ENCODE peak calls at places on chromosomes 16 and 17, in five cellular contexts. D, A, T, E and X are unnamed samples.

GRCh38 chr17:36687736-36688135 is 86.4 kb downstream of the MRM1 start:
- DNase-seq in E (no peak), D (no peak), A (no peak), T (no peak), X (peak; percentile 71)

GRCh38 chr16:85480727-85481101 is 132.4 kb upstream of the GSE1 start:
- DNase-seq in E (no peak), A (no peak), D (no peak), T (peak; percentile 46), X (no peak)

GRCh38 chr16:17269434-17269833 is 201.3 kb downstream of the XYLT1 start:
- DNase-seq in E (peak; percentile 9), A (no peak), D (no peak), T (no peak), X (no peak)

GRCh38 chr16:20901441-20902112 is 1.0 kb downstream of the LYRM1 start:
- DNase-seq in A (peak; percentile 26), E (peak; percentile 85), T (peak; percentile 91), D (peak; percentile 48), X (peak; percentile 57)

GRCh38 chr17:34820922-34821321 is 140.3 kb downstream of the CCT6B start:
- DNase-seq in E (peak; percentile 35), T (peak; percentile 67), D (peak; percentile 50), A (no peak), X (peak; percentile 45)

GRCh38 chr17:17740627-17741237 is 59.5 kb downstream of the RAI1 start:
- DNase-seq in D (no peak), E (peak; percentile 28), T (no peak), A (no peak), X (peak; percentile 71)

GRCh38 chr17:78694805-78695531 is 87.1 kb downstream of the CYTH1 start:
- DNase-seq in T (no peak), D (no peak), E (no peak), A (no peak), X (no peak)

GRCh38 chr17:75688209-75688771 is 21.2 kb downstream of the SAP30BP start:
- DNase-seq in T (peak; percentile 14), E (no peak), D (peak; percentile 48), A (no peak), X (no peak)

GRCh38 chr17:19534562-19535149 is 1.0 kb downstream of the SLC47A1 start:
- DNase-seq in D (peak; percentile 51), E (peak; percentile 54), T (no peak), A (no peak), X (no peak)

GRCh38 chr16:84884311-84885023 is 64.7 kb downstream of the CRISPLD2 start:
- DNase-seq in E (peak; percentile 11), D (no peak), T (peak; percentile 84), A (no peak), X (no peak)

GRCh38 chr17:82384730-82385429 is 13.3 kb downstream of the UTS2R start:
- DNase-seq in T (peak; percentile 30), E (peak; percentile 85), A (no peak), D (peak; percentile 9), X (peak; percentile 64)

GRCh38 chr17:64020068-64020766 is at the start of gene ICAM2:
- DNase-seq in E (peak; percentile 48), D (no peak), T (peak; percentile 20), A (no peak), X (no peak)

GRCh38 chr17:57670769-57671545 is 74.1 kb downstream of the CCDC182 start:
- DNase-seq in A (no peak), D (no peak), E (no peak), T (no peak), X (no peak)

GRCh38 chr17:83203073-83203471 is 123.7 kb downstream of the METRNL start:
- DNase-seq in A (no peak), D (peak; percentile 80), E (no peak), T (no peak), X (no peak)

GRCh38 chr17:49964539-49965521 is 4.2 kb upstream of the DLX4 start:
- DNase-seq in D (no peak), E (no peak), T (peak; percentile 60), A (no peak), X (peak; percentile 88)

GRCh38 chr17:29347831-29348281 is 42.3 kb upstream of the TAOK1 start:
- DNase-seq in D (no peak), E (peak; percentile 53), T (peak; percentile 12), A (no peak), X (no peak)

GRCh38 chr16:14356064-14356463 is 274.0 kb downstream of the PARN start:
- DNase-seq in T (no peak), A (no peak), D (no peak), E (no peak), X (no peak)

GRCh38 chr16:69017036-69017783 is 88.2 kb upstream of the HAS3 start:
- DNase-seq in E (peak; percentile 91), A (no peak), D (peak; percentile 66), T (no peak), X (no peak)

GRCh38 chr17:81022371-81022729 is 12.6 kb upstream of the BAIAP2 start:
- DNase-seq in A (no peak), E (no peak), T (no peak), D (no peak), X (no peak)

GRCh38 chr17:45648642-45649041 is 135.5 kb upstream of the CRHR1 start:
- DNase-seq in A (no peak), E (no peak), D (no peak), T (peak; percentile 48), X (peak; percentile 82)